ENCODE peak calls at places on chromosomes 4 and X, in seven cellular contexts. C is GM03348; O is kidney; R is AG10803; Z is NCI-H1092; S is CD8-positive, alpha-beta T cell; T is kidney tubule cell. A is an unnamed sample.

GRCh38 chr4:4659871-4660651 is 118.2 kb upstream of the STX18 start:
- DNase-seq in C (peak), O (no peak), R (peak), Z (no peak), S (no peak), T (peak), A (no peak)

GRCh38 chr4:1683371-1683902 is 676 bp downstream of the FAM53A start:
- DNase-seq in C (peak), O (peak), R (peak), Z (no peak), S (no peak), T (peak), A (peak)

GRCh38 chr4:145843148-145843547 is 95.5 kb downstream of the ZNF827 start:
- DNase-seq in C (peak), O (no peak), R (peak), Z (no peak), S (no peak), T (no peak), A (no peak)

GRCh38 chr4:100166297-100167034 is 23.8 kb downstream of the DDIT4L start:
- DNase-seq in C (no peak), O (no peak), R (no peak), Z (no peak), S (no peak), T (no peak), A (no peak)

GRCh38 chr4:124212835-124213640 is 499.5 kb downstream of the ANKRD50 start:
- DNase-seq in C (no peak), O (no peak), R (peak), Z (no peak), S (no peak), T (no peak), A (no peak)

GRCh38 chrX:104318330-104319009 is 63.7 kb upstream of the ESX1 start:
- DNase-seq in C (peak), O (no peak), R (peak), Z (no peak), S (no peak), T (peak), A (no peak)

GRCh38 chr4:153466637-153467153 is 535 bp downstream of the TMEM131L start:
- DNase-seq in C (peak), O (peak), R (no peak), Z (no peak), S (no peak), T (no peak), A (no peak)

GRCh38 chrX:124829930-124830329 is 483.6 kb downstream of the SH2D1A start:
- DNase-seq in C (no peak), O (no peak), R (no peak), Z (no peak), S (no peak), T (peak), A (no peak)

GRCh38 chrX:23820235-23820782 is 37.3 kb downstream of the SAT1 start:
- DNase-seq in C (no peak), O (no peak), R (no peak), Z (no peak), S (no peak), T (peak), A (no peak)

GRCh38 chr4:176185068-176185467 is 10.3 kb downstream of the SPATA4 start:
- DNase-seq in C (peak), O (no peak), R (peak), Z (no peak), S (no peak), T (peak), A (no peak)

GRCh38 chr4:138576684-138577083 is 334.5 kb upstream of the SLC7A11 start:
- DNase-seq in C (peak), O (no peak), R (peak), Z (no peak), S (no peak), T (peak), A (no peak)

GRCh38 chr4:211033-211511 is 86.8 kb downstream of the ZNF718 start:
- DNase-seq in C (no peak), O (no peak), R (no peak), Z (no peak), S (no peak), T (peak), A (no peak)

GRCh38 chr4:24529555-24529954 is 54.8 kb downstream of the DHX15 start:
- DNase-seq in C (no peak), O (no peak), R (no peak), Z (no peak), S (no peak), T (no peak), A (no peak)

GRCh38 chr4:156972370-156972980 is 876 bp upstream of the PDGFC start:
- DNase-seq in C (no peak), O (no peak), R (no peak), Z (no peak), S (no peak), T (no peak), A (no peak)

GRCh38 chr4:141290771-141291170 is 70.1 kb downstream of the ZNF330 start:
- DNase-seq in C (no peak), O (no peak), R (no peak), Z (no peak), S (no peak), T (no peak), A (no peak)

GRCh38 chr4:185322805-185323204 is 72.9 kb downstream of the LRP2BP start:
- DNase-seq in C (no peak), O (no peak), R (no peak), Z (no peak), S (no peak), T (no peak), A (no peak)

GRCh38 chrX:20352935-20353336 is 86.2 kb upstream of the RPS6KA3 start:
- DNase-seq in C (no peak), O (no peak), R (no peak), Z (no peak), S (no peak), T (no peak), A (no peak)

GRCh38 chr4:107366900-107367299 is 330.8 kb upstream of the DKK2 start:
- DNase-seq in C (no peak), O (no peak), R (no peak), Z (no peak), S (no peak), T (no peak), A (no peak)

GRCh38 chr4:41365726-41366125 is 109.0 kb downstream of the UCHL1 start:
- DNase-seq in C (no peak), O (no peak), R (no peak), Z (no peak), S (no peak), T (no peak), A (no peak)

GRCh38 chrX:129961180-129962083 is 21.0 kb upstream of the BCORL1 start:
- DNase-seq in C (no peak), O (peak), R (no peak), Z (no peak), S (peak), T (peak), A (peak)

GRCh38 chr4:83771113-83771705 is 235.3 kb downstream of the GPAT3 start:
- DNase-seq in C (peak), O (no peak), R (peak), Z (no peak), S (no peak), T (peak), A (no peak)

GRCh38 chr4:144579411-144580020 is 66.4 kb upstream of the HHIP start:
- DNase-seq in C (peak), O (no peak), R (peak), Z (no peak), S (no peak), T (peak), A (no peak)

GRCh38 chr4:7374571-7374970 is 60.2 kb downstream of the PSAPL1 start:
- DNase-seq in C (no peak), O (no peak), R (no peak), Z (no peak), S (no peak), T (no peak), A (no peak)

A was measured in posterior vena cava.